ENCODE peak calls at places on chromosomes 1 and 21, in six cellular contexts. One of them, this sample, is unnamed.

GRCh38 chr1:157240495-157241184 is 102.4 kb upstream of the ETV3 start:
- DNase-seq in tibial artery: no peak
- DNase-seq in H1: no peak
- DNase-seq in fibroblast of lung: no peak
- DNase-seq in keratinocyte: no peak
- DNase-seq in mammary epithelial cell: no peak
- DNase-seq in this sample: no peak

GRCh38 chr1:21347072-21347581 is 56.9 kb upstream of the ECE1 start:
- DNase-seq in tibial artery: no peak
- DNase-seq in H1: no peak
- DNase-seq in fibroblast of lung: no peak
- DNase-seq in keratinocyte: no peak
- DNase-seq in mammary epithelial cell: no peak
- DNase-seq in this sample: no peak

GRCh38 chr1:38563985-38564735 is 295.4 kb downstream of the RRAGC start:
- DNase-seq in H1: no peak
- DNase-seq in fibroblast of lung: no peak
- DNase-seq in tibial artery: no peak
- DNase-seq in keratinocyte: no peak
- DNase-seq in mammary epithelial cell: no peak
- DNase-seq in this sample: no peak

GRCh38 chr1:155909894-155910293 is 1.3 kb downstream of the RIT1 start:
- DNase-seq in tibial artery: no peak
- DNase-seq in H1: no peak
- DNase-seq in keratinocyte: no peak
- DNase-seq in fibroblast of lung: peak; percentile 72
- DNase-seq in mammary epithelial cell: peak; percentile 54
- DNase-seq in this sample: peak; percentile 68

GRCh38 chr1:204902674-204903073 is 32.0 kb downstream of the NFASC start:
- DNase-seq in tibial artery: no peak
- DNase-seq in keratinocyte: no peak
- DNase-seq in fibroblast of lung: no peak
- DNase-seq in H1: no peak
- DNase-seq in mammary epithelial cell: no peak
- DNase-seq in this sample: no peak

GRCh38 chr1:150017206-150017750 is 6.8 kb upstream of the OTUD7B start:
- DNase-seq in keratinocyte: no peak
- DNase-seq in H1: no peak
- DNase-seq in fibroblast of lung: no peak
- DNase-seq in mammary epithelial cell: peak; percentile 63
- DNase-seq in tibial artery: no peak
- DNase-seq in this sample: peak; percentile 78

GRCh38 chr1:18373882-18374493 is 106.7 kb upstream of the KLHDC7A start:
- DNase-seq in keratinocyte: no peak
- DNase-seq in fibroblast of lung: no peak
- DNase-seq in H1: peak; percentile 96
- DNase-seq in tibial artery: no peak
- DNase-seq in mammary epithelial cell: no peak
- DNase-seq in this sample: no peak

GRCh38 chr1:199867601-199868000 is 159.9 kb upstream of the NR5A2 start:
- DNase-seq in tibial artery: no peak
- DNase-seq in fibroblast of lung: peak; percentile 22
- DNase-seq in keratinocyte: no peak
- DNase-seq in mammary epithelial cell: no peak
- DNase-seq in H1: no peak
- DNase-seq in this sample: no peak

GRCh38 chr21:25536752-25537151 is 70.5 kb downstream of the MRPL39 start:
- DNase-seq in H1: no peak
- DNase-seq in fibroblast of lung: no peak
- DNase-seq in tibial artery: no peak
- DNase-seq in mammary epithelial cell: no peak
- DNase-seq in keratinocyte: no peak
- DNase-seq in this sample: no peak

GRCh38 chr1:34709547-34709946 is 45.3 kb upstream of the GJB5 start:
- DNase-seq in keratinocyte: no peak
- DNase-seq in H1: peak; percentile 50
- DNase-seq in fibroblast of lung: no peak
- DNase-seq in mammary epithelial cell: no peak
- DNase-seq in tibial artery: no peak
- DNase-seq in this sample: no peak

GRCh38 chr1:234989479-234990327 is 138.9 kb downstream of the TOMM20 start:
- DNase-seq in tibial artery: peak; percentile 58
- DNase-seq in fibroblast of lung: no peak
- DNase-seq in keratinocyte: no peak
- DNase-seq in H1: no peak
- DNase-seq in mammary epithelial cell: no peak
- DNase-seq in this sample: no peak

GRCh38 chr1:240571782-240572181 is 40.2 kb downstream of the GREM2 start:
- DNase-seq in tibial artery: no peak
- DNase-seq in keratinocyte: no peak
- DNase-seq in H1: no peak
- DNase-seq in fibroblast of lung: no peak
- DNase-seq in mammary epithelial cell: no peak
- DNase-seq in this sample: no peak

GRCh38 chr21:39568380-39568779 is 44.4 kb upstream of the B3GALT5 start:
- DNase-seq in keratinocyte: no peak
- DNase-seq in tibial artery: no peak
- DNase-seq in mammary epithelial cell: no peak
- DNase-seq in fibroblast of lung: no peak
- DNase-seq in H1: no peak
- DNase-seq in this sample: no peak

GRCh38 chr1:234212764-234213406 is 160.4 kb upstream of the COA6 start:
- DNase-seq in tibial artery: no peak
- DNase-seq in mammary epithelial cell: peak; percentile 53
- DNase-seq in fibroblast of lung: peak; percentile 55
- DNase-seq in keratinocyte: peak; percentile 70
- DNase-seq in H1: no peak
- DNase-seq in this sample: no peak

GRCh38 chr1:47424336-47424982 is 8.4 kb downstream of the FOXE3 start:
- DNase-seq in mammary epithelial cell: peak; percentile 48
- DNase-seq in keratinocyte: no peak
- DNase-seq in tibial artery: no peak
- DNase-seq in H1: peak; percentile 69
- DNase-seq in fibroblast of lung: peak; percentile 40
- DNase-seq in this sample: no peak

GRCh38 chr1:56017336-56017735 is 562.0 kb downstream of the PLPP3 start:
- DNase-seq in H1: no peak
- DNase-seq in mammary epithelial cell: peak; percentile 50
- DNase-seq in fibroblast of lung: peak; percentile 39
- DNase-seq in keratinocyte: no peak
- DNase-seq in tibial artery: no peak
- DNase-seq in this sample: peak; percentile 20

GRCh38 chr1:21724098-21724497 is 54.9 kb upstream of the RAP1GAP start:
- DNase-seq in fibroblast of lung: no peak
- DNase-seq in tibial artery: no peak
- DNase-seq in keratinocyte: no peak
- DNase-seq in mammary epithelial cell: no peak
- DNase-seq in H1: no peak
- DNase-seq in this sample: no peak

GRCh38 chr1:107896946-107897345 is 68.0 kb downstream of the VAV3 start:
- DNase-seq in tibial artery: no peak
- DNase-seq in mammary epithelial cell: no peak
- DNase-seq in keratinocyte: no peak
- DNase-seq in H1: no peak
- DNase-seq in fibroblast of lung: no peak
- DNase-seq in this sample: no peak

GRCh38 chr1:66539491-66539890 is 5.5 kb downstream of the SGIP1 start:
- DNase-seq in tibial artery: no peak
- DNase-seq in mammary epithelial cell: peak; percentile 62
- DNase-seq in H1: no peak
- DNase-seq in keratinocyte: peak; percentile 41
- DNase-seq in fibroblast of lung: no peak
- DNase-seq in this sample: no peak
- H3K27ac ChIP-seq in tibial artery: peak overlapping the region; percentile 92
- H3K27ac ChIP-seq in mammary epithelial cell: no peak overlapping the region
- H3K27ac ChIP-seq in H1: no peak overlapping the region
- H3K27ac ChIP-seq in keratinocyte: no peak overlapping the region
- H3K27ac ChIP-seq in fibroblast of lung: no peak overlapping the region
- H3K27ac ChIP-seq in this sample: no peak overlapping the region

GRCh38 chr1:6591222-6591621 is 11.4 kb downstream of the ZBTB48 start:
- DNase-seq in tibial artery: peak; percentile 94
- DNase-seq in H1: no peak
- DNase-seq in mammary epithelial cell: no peak
- DNase-seq in keratinocyte: no peak
- DNase-seq in fibroblast of lung: no peak
- DNase-seq in this sample: no peak
- H3K27ac ChIP-seq in tibial artery: peak overlapping the region; percentile 86
- H3K27ac ChIP-seq in H1: no peak overlapping the region
- H3K27ac ChIP-seq in mammary epithelial cell: no peak overlapping the region
- H3K27ac ChIP-seq in keratinocyte: no peak overlapping the region
- H3K27ac ChIP-seq in fibroblast of lung: no peak overlapping the region
- H3K27ac ChIP-seq in this sample: no peak overlapping the region

GRCh38 chr1:33317354-33317753 is 3.5 kb downstream of the A3GALT2 start:
- DNase-seq in H1: no peak
- DNase-seq in tibial artery: no peak
- DNase-seq in keratinocyte: no peak
- DNase-seq in fibroblast of lung: no peak
- DNase-seq in mammary epithelial cell: no peak
- DNase-seq in this sample: no peak

GRCh38 chr1:33316601-33317000 is 4.3 kb downstream of the A3GALT2 start:
- DNase-seq in tibial artery: no peak
- DNase-seq in fibroblast of lung: no peak
- DNase-seq in keratinocyte: no peak
- DNase-seq in H1: no peak
- DNase-seq in mammary epithelial cell: no peak
- DNase-seq in this sample: no peak

GRCh38 chr1:33319949-33320618 is 814 bp downstream of the A3GALT2 start:
- DNase-seq in H1: no peak
- DNase-seq in fibroblast of lung: no peak
- DNase-seq in tibial artery: peak; percentile 63
- DNase-seq in keratinocyte: no peak
- DNase-seq in mammary epithelial cell: no peak
- DNase-seq in this sample: no peak

GRCh38 chr1:33319186-33319948 is 1.5 kb downstream of the A3GALT2 start:
- DNase-seq in tibial artery: peak; percentile 56
- DNase-seq in mammary epithelial cell: no peak
- DNase-seq in keratinocyte: no peak
- DNase-seq in H1: no peak
- DNase-seq in fibroblast of lung: no peak
- DNase-seq in this sample: no peak

DNA sequence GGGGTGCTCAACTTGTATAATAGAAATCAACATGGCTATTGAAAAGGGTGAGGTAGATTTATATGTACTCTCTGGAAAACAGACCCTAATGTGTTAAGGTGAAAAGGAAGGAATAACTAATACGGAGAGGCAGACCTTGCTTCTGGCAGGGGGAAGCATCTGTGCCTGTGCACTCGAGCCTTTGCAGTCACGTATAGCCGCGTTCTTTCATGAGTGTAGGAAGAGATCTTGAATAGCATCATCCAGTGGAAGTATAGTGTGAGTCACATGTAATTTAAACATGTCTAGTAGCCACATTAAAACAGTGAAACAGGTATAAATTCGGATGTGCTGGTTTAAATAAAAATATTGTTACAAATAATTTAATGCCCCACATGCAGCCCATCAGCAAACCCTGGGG is 3.0 kb downstream of the A3GALT2 start:
- DNase-seq in H1: no peak
- DNase-seq in keratinocyte: no peak
- DNase-seq in tibial artery: no peak
- DNase-seq in mammary epithelial cell: no peak
- DNase-seq in fibroblast of lung: no peak
- DNase-seq in this sample: no peak
- H3K27ac ChIP-seq in H1: no peak overlapping the region
- H3K27ac ChIP-seq in keratinocyte: no peak overlapping the region
- H3K27ac ChIP-seq in tibial artery: no peak overlapping the region
- H3K27ac ChIP-seq in mammary epithelial cell: no peak overlapping the region
- H3K27ac ChIP-seq in fibroblast of lung: no peak overlapping the region
- H3K27ac ChIP-seq in this sample: no peak overlapping the region

DNA sequence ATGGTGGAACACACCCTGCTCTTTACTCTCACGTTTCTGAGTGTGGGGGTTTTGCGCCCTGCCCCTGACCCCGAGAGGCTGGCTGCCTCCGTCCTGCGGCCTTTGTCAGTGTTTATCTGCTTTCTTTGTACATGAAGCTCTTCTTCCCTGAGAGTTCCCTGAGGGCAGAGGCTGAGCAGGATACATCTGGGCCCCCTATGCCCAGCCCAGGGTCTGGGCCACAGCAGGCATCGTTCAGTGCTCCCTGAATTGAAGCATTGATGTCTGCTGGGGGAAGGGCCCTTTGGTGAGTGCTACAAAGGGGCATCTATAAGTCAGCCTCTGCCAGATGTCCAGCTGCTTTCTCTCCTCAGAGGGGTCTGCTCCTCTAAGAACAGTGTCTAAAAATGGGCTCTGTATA is 2.1 kb downstream of the HEYL start:
- DNase-seq in keratinocyte: no peak
- DNase-seq in tibial artery: no peak
- DNase-seq in H1: no peak
- DNase-seq in mammary epithelial cell: no peak
- DNase-seq in fibroblast of lung: no peak
- DNase-seq in this sample: no peak
- H3K27ac ChIP-seq in keratinocyte: no peak overlapping the region
- H3K27ac ChIP-seq in tibial artery: peak overlapping the region; percentile 97
- H3K27ac ChIP-seq in H1: no peak overlapping the region
- H3K27ac ChIP-seq in mammary epithelial cell: no peak overlapping the region
- H3K27ac ChIP-seq in fibroblast of lung: no peak overlapping the region
- H3K27ac ChIP-seq in this sample: no peak overlapping the region

GRCh38 chr1:223315660-223316059 is 48.3 kb downstream of the SUSD4 start:
- DNase-seq in keratinocyte: no peak
- DNase-seq in fibroblast of lung: no peak
- DNase-seq in mammary epithelial cell: no peak
- DNase-seq in tibial artery: no peak
- DNase-seq in H1: no peak
- DNase-seq in this sample: no peak

GRCh38 chr1:223319373-223319772 is 44.6 kb downstream of the SUSD4 start:
- DNase-seq in mammary epithelial cell: peak; percentile 27
- DNase-seq in tibial artery: no peak
- DNase-seq in keratinocyte: no peak
- DNase-seq in fibroblast of lung: no peak
- DNase-seq in H1: no peak
- DNase-seq in this sample: peak; percentile 41

GRCh38 chr1:223313415-223313754 is 50.6 kb downstream of the SUSD4 start:
- DNase-seq in keratinocyte: no peak
- DNase-seq in H1: no peak
- DNase-seq in tibial artery: no peak
- DNase-seq in fibroblast of lung: no peak
- DNase-seq in mammary epithelial cell: no peak
- DNase-seq in this sample: no peak

GRCh38 chr1:223312705-223313414 is 51.1 kb downstream of the SUSD4 start:
- DNase-seq in fibroblast of lung: peak; percentile 57
- DNase-seq in mammary epithelial cell: peak; percentile 13
- DNase-seq in keratinocyte: no peak
- DNase-seq in H1: no peak
- DNase-seq in tibial artery: no peak
- DNase-seq in this sample: no peak

DNA sequence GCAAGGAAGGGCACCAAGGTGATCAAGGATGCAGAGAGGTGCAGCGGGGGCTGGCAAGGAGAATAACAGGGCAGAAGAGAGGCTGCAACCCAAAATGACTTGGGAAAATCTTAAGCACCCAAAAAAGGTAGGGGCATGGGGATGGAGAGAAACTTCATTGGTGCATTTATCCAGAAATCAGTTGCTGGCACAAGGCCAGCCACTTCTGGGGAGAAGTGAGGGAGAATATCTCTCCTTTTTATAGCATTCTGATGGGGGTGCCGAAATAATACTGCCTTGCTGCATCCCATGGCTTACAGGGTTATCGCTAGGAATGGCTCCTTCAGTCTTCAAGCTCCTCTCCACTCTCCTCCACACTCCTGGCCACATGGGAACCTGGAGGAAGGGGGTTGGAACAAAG is 47.9 kb downstream of the SUSD4 start:
- DNase-seq in tibial artery: no peak
- DNase-seq in keratinocyte: no peak
- DNase-seq in H1: no peak
- DNase-seq in fibroblast of lung: no peak
- DNase-seq in mammary epithelial cell: no peak
- DNase-seq in this sample: no peak
- H3K27ac ChIP-seq in tibial artery: no peak overlapping the region
- H3K27ac ChIP-seq in keratinocyte: no peak overlapping the region
- H3K27ac ChIP-seq in H1: no peak overlapping the region
- H3K27ac ChIP-seq in fibroblast of lung: no peak overlapping the region
- H3K27ac ChIP-seq in mammary epithelial cell: no peak overlapping the region
- H3K27ac ChIP-seq in this sample: no peak overlapping the region